ENCODE peak calls at places on chromosomes 16 and 17, in eight cellular contexts. One of them, this sample, is unnamed.

GRCh38 chr16:81517630-81518438 is 73.2 kb downstream of the CMIP start:
- DNase-seq in hippocampal formation: no peak
- DNase-seq in endodermal cell: no peak
- DNase-seq in HFF-Myc: no peak
- DNase-seq in NCI-H1436: no peak
- DNase-seq in heart left ventricle: no peak
- DNase-seq in activated CD4-positive, CD25-positive, alpha-beta regulatory T cell treated with anti-CD3 and anti-CD28 coated beads, Interleukin-2, amount 50 U/mL, for 72 hours: no peak
- DNase-seq in amygdala: no peak
- DNase-seq in this sample: peak; percentile 92

GRCh38 chr16:74724820-74725549 is 24.3 kb upstream of the MLKL start:
- DNase-seq in hippocampal formation: peak; percentile 94
- DNase-seq in endodermal cell: no peak
- DNase-seq in HFF-Myc: no peak
- DNase-seq in NCI-H1436: no peak
- DNase-seq in heart left ventricle: no peak
- DNase-seq in activated CD4-positive, CD25-positive, alpha-beta regulatory T cell treated with anti-CD3 and anti-CD28 coated beads, Interleukin-2, amount 50 U/mL, for 72 hours: no peak
- DNase-seq in amygdala: peak; percentile 97
- DNase-seq in this sample: peak; percentile 76

GRCh38 chr17:226773-227580 is 45.5 kb upstream of the DOC2B start:
- DNase-seq in hippocampal formation: peak; percentile 32
- DNase-seq in endodermal cell: no peak
- DNase-seq in HFF-Myc: no peak
- DNase-seq in NCI-H1436: no peak
- DNase-seq in heart left ventricle: peak; percentile 21
- DNase-seq in activated CD4-positive, CD25-positive, alpha-beta regulatory T cell treated with anti-CD3 and anti-CD28 coated beads, Interleukin-2, amount 50 U/mL, for 72 hours: no peak
- DNase-seq in amygdala: peak; percentile 22
- DNase-seq in this sample: no peak

GRCh38 chr16:15644306-15644961 is 1.5 kb upstream of the MARF1 start:
- DNase-seq in hippocampal formation: no peak
- DNase-seq in endodermal cell: no peak
- DNase-seq in HFF-Myc: peak; percentile 67
- DNase-seq in NCI-H1436: peak; percentile 27
- DNase-seq in heart left ventricle: no peak
- DNase-seq in activated CD4-positive, CD25-positive, alpha-beta regulatory T cell treated with anti-CD3 and anti-CD28 coated beads, Interleukin-2, amount 50 U/mL, for 72 hours: no peak
- DNase-seq in amygdala: no peak
- DNase-seq in this sample: peak; percentile 71

GRCh38 chr16:50611332-50611934 is 63.2 kb downstream of the NKD1 start:
- DNase-seq in hippocampal formation: no peak
- DNase-seq in endodermal cell: no peak
- DNase-seq in HFF-Myc: no peak
- DNase-seq in NCI-H1436: no peak
- DNase-seq in heart left ventricle: no peak
- DNase-seq in activated CD4-positive, CD25-positive, alpha-beta regulatory T cell treated with anti-CD3 and anti-CD28 coated beads, Interleukin-2, amount 50 U/mL, for 72 hours: no peak
- DNase-seq in amygdala: no peak
- DNase-seq in this sample: peak; percentile 25

GRCh38 chr17:14211778-14212177 is 24.9 kb downstream of the CDRT15 start:
- DNase-seq in hippocampal formation: no peak
- DNase-seq in endodermal cell: peak; percentile 78
- DNase-seq in HFF-Myc: no peak
- DNase-seq in NCI-H1436: no peak
- DNase-seq in heart left ventricle: no peak
- DNase-seq in activated CD4-positive, CD25-positive, alpha-beta regulatory T cell treated with anti-CD3 and anti-CD28 coated beads, Interleukin-2, amount 50 U/mL, for 72 hours: peak; percentile 62
- DNase-seq in amygdala: no peak
- DNase-seq in this sample: no peak

GRCh38 chr17:21213491-21214014 is 408 bp downstream of the TMEM11 start:
- DNase-seq in hippocampal formation: peak; percentile 45
- DNase-seq in endodermal cell: no peak
- DNase-seq in HFF-Myc: no peak
- DNase-seq in NCI-H1436: peak; percentile 36
- DNase-seq in heart left ventricle: no peak
- DNase-seq in activated CD4-positive, CD25-positive, alpha-beta regulatory T cell treated with anti-CD3 and anti-CD28 coated beads, Interleukin-2, amount 50 U/mL, for 72 hours: no peak
- DNase-seq in amygdala: no peak
- DNase-seq in this sample: no peak

GRCh38 chr17:39153541-39154111 is 2.2 kb upstream of the PLXDC1 start:
- DNase-seq in hippocampal formation: peak; percentile 89
- DNase-seq in endodermal cell: peak; percentile 98
- DNase-seq in HFF-Myc: peak; percentile 65
- DNase-seq in NCI-H1436: peak; percentile 84
- DNase-seq in heart left ventricle: peak; percentile 94
- DNase-seq in activated CD4-positive, CD25-positive, alpha-beta regulatory T cell treated with anti-CD3 and anti-CD28 coated beads, Interleukin-2, amount 50 U/mL, for 72 hours: peak; percentile 95
- DNase-seq in amygdala: peak; percentile 86
- DNase-seq in this sample: peak; percentile 92

GRCh38 chr16:35516551-35516950 is 2057.1 kb downstream of the TP53TG3F start:
- DNase-seq in hippocampal formation: no peak
- DNase-seq in endodermal cell: no peak
- DNase-seq in HFF-Myc: no peak
- DNase-seq in NCI-H1436: no peak
- DNase-seq in heart left ventricle: no peak
- DNase-seq in activated CD4-positive, CD25-positive, alpha-beta regulatory T cell treated with anti-CD3 and anti-CD28 coated beads, Interleukin-2, amount 50 U/mL, for 72 hours: no peak
- DNase-seq in amygdala: no peak
- DNase-seq in this sample: no peak

GRCh38 chr16:84820305-84820684 is 510 bp downstream of the CRISPLD2 start:
- DNase-seq in hippocampal formation: no peak
- DNase-seq in endodermal cell: no peak
- DNase-seq in HFF-Myc: no peak
- DNase-seq in NCI-H1436: no peak
- DNase-seq in heart left ventricle: no peak
- DNase-seq in activated CD4-positive, CD25-positive, alpha-beta regulatory T cell treated with anti-CD3 and anti-CD28 coated beads, Interleukin-2, amount 50 U/mL, for 72 hours: no peak
- DNase-seq in amygdala: no peak
- DNase-seq in this sample: peak; percentile 66

GRCh38 chr16:69363281-69363717 is 11.7 kb upstream of the TMED6 start:
- DNase-seq in hippocampal formation: no peak
- DNase-seq in endodermal cell: no peak
- DNase-seq in HFF-Myc: no peak
- DNase-seq in NCI-H1436: no peak
- DNase-seq in heart left ventricle: no peak
- DNase-seq in activated CD4-positive, CD25-positive, alpha-beta regulatory T cell treated with anti-CD3 and anti-CD28 coated beads, Interleukin-2, amount 50 U/mL, for 72 hours: no peak
- DNase-seq in amygdala: no peak
- DNase-seq in this sample: no peak

GRCh38 chr17:82655038-82655479 is 6.8 kb upstream of the WDR45B start:
- DNase-seq in hippocampal formation: no peak
- DNase-seq in endodermal cell: no peak
- DNase-seq in HFF-Myc: no peak
- DNase-seq in NCI-H1436: no peak
- DNase-seq in heart left ventricle: no peak
- DNase-seq in activated CD4-positive, CD25-positive, alpha-beta regulatory T cell treated with anti-CD3 and anti-CD28 coated beads, Interleukin-2, amount 50 U/mL, for 72 hours: no peak
- DNase-seq in amygdala: no peak
- DNase-seq in this sample: no peak

GRCh38 chr17:80671039-80671822 is 126.6 kb downstream of the RPTOR start:
- DNase-seq in hippocampal formation: no peak
- DNase-seq in endodermal cell: no peak
- DNase-seq in HFF-Myc: no peak
- DNase-seq in NCI-H1436: peak; percentile 39
- DNase-seq in heart left ventricle: no peak
- DNase-seq in activated CD4-positive, CD25-positive, alpha-beta regulatory T cell treated with anti-CD3 and anti-CD28 coated beads, Interleukin-2, amount 50 U/mL, for 72 hours: no peak
- DNase-seq in amygdala: no peak
- DNase-seq in this sample: no peak

GRCh38 chr16:533391-534088 is 6.0 kb downstream of the CAPN15 start:
- DNase-seq in hippocampal formation: no peak
- DNase-seq in endodermal cell: peak; percentile 84
- DNase-seq in HFF-Myc: no peak
- DNase-seq in NCI-H1436: no peak
- DNase-seq in heart left ventricle: no peak
- DNase-seq in activated CD4-positive, CD25-positive, alpha-beta regulatory T cell treated with anti-CD3 and anti-CD28 coated beads, Interleukin-2, amount 50 U/mL, for 72 hours: no peak
- DNase-seq in amygdala: no peak
- DNase-seq in this sample: no peak

This sample was measured in EH.